ENCODE peak calls at places on chromosomes 1 and 21, in seven cellular contexts. Y is fibroblast of pulmonary artery, K is GM12865, Z is PC-3, U is MM.1S, E is left ventricle myocardium inferior, P is RWPE2. B is an unnamed sample.

GRCh38 chr21:35408401-35408800 is 359.3 kb upstream of the RUNX1 start:
- DNase-seq in Y (no peak), K (no peak), Z (no peak), U (no peak), E (no peak), P (no peak), B (peak)

GRCh38 chr1:147773215-147773715 is 12.9 kb upstream of the GJA5 start:
- DNase-seq in Y (no peak), K (no peak), Z (no peak), U (no peak), E (no peak), P (no peak), B (no peak)

GRCh38 chr1:234865171-234866006 is 255.4 kb upstream of the IRF2BP2 start:
- DNase-seq in Y (no peak), K (no peak), Z (no peak), U (no peak), E (no peak), P (no peak), B (no peak)

GRCh38 chr1:4161271-4162006 is 261.4 kb upstream of the C1orf174 start:
- DNase-seq in Y (no peak), K (no peak), Z (no peak), U (no peak), E (no peak), P (no peak), B (no peak)

GRCh38 chr1:41780916-41781315 is 137.8 kb downstream of the HIVEP3 start:
- DNase-seq in Y (no peak), K (no peak), Z (no peak), U (no peak), E (no peak), P (no peak), B (no peak)

GRCh38 chr1:75097686-75098085 is 36.5 kb upstream of the LHX8 start:
- DNase-seq in Y (peak), K (no peak), Z (no peak), U (no peak), E (no peak), P (no peak), B (no peak)

GRCh38 chr1:22333516-22334121 is 118.0 kb upstream of the ZBTB40 start:
- DNase-seq in Y (no peak), K (no peak), Z (no peak), U (no peak), E (no peak), P (no peak), B (no peak)

GRCh38 chr1:47755368-47755990 is 241.7 kb downstream of the TRABD2B start:
- DNase-seq in Y (no peak), K (peak), Z (peak), U (peak), E (no peak), P (peak), B (no peak)

GRCh38 chr1:160284220-160284781 is 632 bp downstream of the PEX19 start:
- DNase-seq in Y (peak), K (peak), Z (peak), U (peak), E (no peak), P (no peak), B (peak)

GRCh38 chr1:160205242-160205973 is at the start of gene PEA15:
- DNase-seq in Y (peak), K (peak), Z (peak), U (peak), E (peak), P (no peak), B (peak)

GRCh38 chr1:54008876-54009275 is 9.1 kb downstream of the LDLRAD1 start:
- DNase-seq in Y (no peak), K (no peak), Z (no peak), U (no peak), E (no peak), P (no peak), B (no peak)

GRCh38 chr1:9106286-9106685 is 22.6 kb downstream of the GPR157 start:
- DNase-seq in Y (no peak), K (no peak), Z (no peak), U (no peak), E (no peak), P (no peak), B (no peak)

GRCh38 chr1:246876423-246876822 is 55.3 kb downstream of the AHCTF1 start:
- DNase-seq in Y (no peak), K (no peak), Z (no peak), U (no peak), E (no peak), P (no peak), B (no peak)

GRCh38 chr1:62621907-62622306 is 24.6 kb downstream of the ANGPTL3 start:
- DNase-seq in Y (peak), K (peak), Z (peak), U (no peak), E (no peak), P (no peak), B (peak)

GRCh38 chr1:7450772-7451171 is 320.3 kb upstream of the VAMP3 start:
- DNase-seq in Y (no peak), K (no peak), Z (no peak), U (no peak), E (no peak), P (no peak), B (no peak)

GRCh38 chr1:56032276-56032675 is 547.1 kb downstream of the PLPP3 start:
- DNase-seq in Y (peak), K (no peak), Z (no peak), U (no peak), E (no peak), P (no peak), B (no peak)

GRCh38 chr1:162230096-162230495 is 146.6 kb downstream of the SPATA46 start:
- DNase-seq in Y (peak), K (no peak), Z (peak), U (no peak), E (peak), P (no peak), B (peak)

GRCh38 chr1:222009105-222009730 is 267.3 kb upstream of the DUSP10 start:
- DNase-seq in Y (peak), K (peak), Z (peak), U (peak), E (no peak), P (no peak), B (no peak)

GRCh38 chr1:62068978-62069377 is 125.7 kb upstream of the L1TD1 start:
- DNase-seq in Y (peak), K (no peak), Z (no peak), U (no peak), E (no peak), P (no peak), B (no peak)

GRCh38 chr1:29083318-29084195 is 40.1 kb downstream of the TMEM200B start:
- DNase-seq in Y (no peak), K (no peak), Z (no peak), U (no peak), E (no peak), P (no peak), B (no peak)

GRCh38 chr1:227322376-227322775 is 4.1 kb upstream of the CDC42BPA start:
- DNase-seq in Y (no peak), K (no peak), Z (no peak), U (no peak), E (no peak), P (no peak), B (no peak)

GRCh38 chr1:206450271-206450670 is 20.0 kb upstream of the IKBKE start:
- DNase-seq in Y (no peak), K (no peak), Z (no peak), U (no peak), E (no peak), P (no peak), B (no peak)

GRCh38 chr1:24464378-24464770 is 38.3 kb upstream of the RCAN3 start:
- DNase-seq in Y (no peak), K (no peak), Z (no peak), U (no peak), E (no peak), P (no peak), B (no peak)

GRCh38 chr1:216807696-216808095 is 84.5 kb upstream of the ESRRG start:
- DNase-seq in Y (no peak), K (no peak), Z (no peak), U (no peak), E (no peak), P (no peak), B (no peak)

GRCh38 chr1:157155658-157156057 is 17.5 kb upstream of the ETV3 start:
- DNase-seq in Y (no peak), K (no peak), Z (no peak), U (no peak), E (no peak), P (no peak), B (no peak)

GRCh38 chr1:222616535-222616934 is 1.4 kb upstream of the MIA3 start:
- DNase-seq in Y (peak), K (no peak), Z (no peak), U (no peak), E (no peak), P (no peak), B (peak)

GRCh38 chr21:45060675-45061311 is 13.6 kb upstream of the ADARB1 start:
- DNase-seq in Y (no peak), K (peak), Z (no peak), U (peak), E (no peak), P (no peak), B (no peak)

GRCh38 chr21:44414291-44415072 is 40.8 kb upstream of the LRRC3 start:
- DNase-seq in Y (no peak), K (no peak), Z (no peak), U (no peak), E (no peak), P (no peak), B (no peak)

GRCh38 chr1:111738436-111739221 is 566 bp downstream of the INKA2 start:
- DNase-seq in Y (peak), K (peak), Z (peak), U (peak), E (peak), P (no peak), B (peak)

GRCh38 chr1:154353460-154353904 is 28.2 kb downstream of the ATP8B2 start:
- DNase-seq in Y (peak), K (peak), Z (peak), U (peak), E (no peak), P (no peak), B (peak)

GRCh38 chr21:26810266-26810665 is 34.9 kb downstream of the ADAMTS1 start:
- DNase-seq in Y (no peak), K (no peak), Z (no peak), U (no peak), E (no peak), P (no peak), B (peak)

GRCh38 chr21:26809745-26810144 is 35.5 kb downstream of the ADAMTS1 start:
- DNase-seq in Y (no peak), K (no peak), Z (no peak), U (no peak), E (no peak), P (no peak), B (no peak)

GRCh38 chr21:26814374-26814773 is 30.8 kb downstream of the ADAMTS1 start:
- DNase-seq in Y (peak), K (no peak), Z (no peak), U (no peak), E (no peak), P (no peak), B (no peak)

GRCh38 chr21:26813426-26813998 is 31.7 kb downstream of the ADAMTS1 start:
- DNase-seq in Y (no peak), K (no peak), Z (no peak), U (no peak), E (no peak), P (no peak), B (no peak)

GRCh38 chr21:26811031-26811430 is 34.2 kb downstream of the ADAMTS1 start:
- DNase-seq in Y (peak), K (no peak), Z (no peak), U (no peak), E (no peak), P (no peak), B (peak)
- H3K4me3 ChIP-seq in Y (no peak), K (no peak), Z (no peak), U (no peak), E (no peak), P (no peak), B (no peak)

GRCh38 chr1:150807257-150807637 is 813 bp downstream of the CTSK start:
- DNase-seq in Y (no peak), K (no peak), Z (no peak), U (no peak), E (no peak), P (no peak), B (no peak)
- H3K4me3 ChIP-seq in Y (peak), K (no peak), Z (no peak), U (no peak), E (peak), P (no peak), B (peak)

GRCh38 chr1:34887593-34887992 is 28.0 kb upstream of the SMIM12 start:
- DNase-seq in Y (no peak), K (no peak), Z (no peak), U (no peak), E (no peak), P (no peak), B (no peak)

GRCh38 chr1:34889705-34890104 is 30.2 kb upstream of the SMIM12 start:
- DNase-seq in Y (no peak), K (no peak), Z (no peak), U (no peak), E (no peak), P (no peak), B (no peak)

GRCh38 chr1:34885405-34886247 is 26.1 kb upstream of the SMIM12 start:
- DNase-seq in Y (peak), K (no peak), Z (no peak), U (no peak), E (peak), P (no peak), B (peak)

GRCh38 chr1:34884961-34885360 is 25.4 kb upstream of the SMIM12 start:
- DNase-seq in Y (no peak), K (no peak), Z (no peak), U (no peak), E (no peak), P (no peak), B (no peak)

DNA sequence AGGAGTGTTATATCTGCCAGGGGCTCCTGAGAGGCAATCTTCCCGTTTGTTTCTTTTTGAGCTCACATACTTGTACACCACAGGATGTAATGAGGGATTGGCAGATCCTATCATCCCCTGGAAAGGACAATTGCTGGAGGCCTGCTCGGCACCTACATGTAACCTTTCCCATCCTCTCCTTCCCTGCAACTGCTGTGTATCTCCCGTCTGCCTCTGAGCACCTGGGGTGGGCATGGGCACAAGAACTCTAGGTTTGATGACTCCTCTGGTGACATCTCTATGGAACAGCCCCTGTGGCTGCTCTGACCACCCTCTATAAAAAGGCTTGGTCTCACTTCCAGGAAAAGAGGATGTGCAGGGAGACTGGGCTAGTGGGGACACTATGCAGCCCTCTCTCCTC is 25.0 kb upstream of the SMIM12 start:
- DNase-seq in Y (no peak), K (no peak), Z (no peak), U (no peak), E (no peak), P (no peak), B (no peak)
- H3K4me3 ChIP-seq in Y (no peak), K (no peak), Z (no peak), U (no peak), E (no peak), P (no peak), B (no peak)

GRCh38 chr1:2206813-2207488 is 12.4 kb upstream of the FAAP20 start:
- DNase-seq in Y (no peak), K (no peak), Z (no peak), U (no peak), E (no peak), P (peak), B (no peak)
- H3K4me3 ChIP-seq in Y (peak), K (no peak), Z (no peak), U (no peak), E (peak), P (no peak), B (peak)

GRCh38 chr1:81179239-81179638 is 621.5 kb upstream of the ADGRL2 start:
- DNase-seq in Y (peak), K (no peak), Z (peak), U (no peak), E (no peak), P (no peak), B (peak)

GRCh38 chr1:81186271-81186670 is 614.5 kb upstream of the ADGRL2 start:
- DNase-seq in Y (peak), K (no peak), Z (no peak), U (no peak), E (no peak), P (no peak), B (peak)

GRCh38 chr1:81187636-81188035 is 613.1 kb upstream of the ADGRL2 start:
- DNase-seq in Y (no peak), K (no peak), Z (no peak), U (no peak), E (no peak), P (no peak), B (no peak)

DNA sequence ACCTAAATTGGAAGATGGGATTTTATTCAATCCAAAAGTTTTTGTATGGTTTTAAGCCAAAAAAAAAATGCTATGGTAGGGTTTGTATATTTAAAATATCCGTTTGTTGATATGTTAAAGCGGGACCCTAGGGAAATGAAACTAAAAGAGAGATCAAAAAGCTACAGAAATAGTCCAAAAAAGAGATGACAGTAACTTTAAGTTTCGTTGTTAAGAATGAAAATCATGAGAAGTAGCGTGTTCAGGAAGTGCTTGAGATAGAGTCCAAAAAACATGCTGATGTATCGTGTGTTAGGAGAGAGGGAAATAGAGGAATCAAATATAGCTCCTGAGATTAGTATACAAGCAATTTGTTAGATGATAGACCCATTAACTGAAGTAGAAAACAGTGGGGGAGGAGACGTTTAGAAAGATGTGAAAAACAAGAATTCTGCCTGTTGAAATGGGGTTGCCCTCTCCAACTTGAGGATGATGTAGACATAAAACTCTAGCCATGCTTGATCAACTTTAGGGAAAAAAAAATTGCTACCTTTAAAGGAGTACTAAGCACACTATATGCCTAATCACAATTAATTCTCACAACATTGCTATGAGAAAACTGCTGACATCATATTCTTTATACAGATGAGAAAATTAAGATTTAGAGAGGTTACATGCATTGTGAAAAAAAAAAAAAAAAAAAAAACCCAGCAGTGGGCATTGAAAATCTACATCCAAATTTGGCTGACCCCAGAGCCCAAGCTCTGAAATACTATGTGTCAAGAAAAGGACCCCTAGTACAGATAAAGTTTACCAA is 617.4 kb upstream of the ADGRL2 start:
- DNase-seq in Y (no peak), K (peak), Z (no peak), U (peak), E (no peak), P (no peak), B (no peak)
- H3K4me3 ChIP-seq in Y (no peak), K (peak), Z (no peak), U (peak), E (no peak), P (no peak), B (no peak)